ENCODE peak calls at places on chromosomes 11 and 22, in nine cellular contexts. C, D, T, I, P, N, H, Q and K are unnamed samples.

GRCh38 chr11:86183694-86184093 is 60.9 kb upstream of the EED start:
- DNase-seq in T (no peak), C (no peak), I (no peak), N (no peak), P (no peak), Q (no peak), D (no peak), H (no peak), K (peak; percentile 31)

GRCh38 chr22:24580276-24580675 is 12.6 kb downstream of the LRRC75B start:
- DNase-seq in P (no peak), I (no peak), H (no peak), N (no peak), T (no peak), C (no peak), Q (no peak), D (no peak), K (no peak)

GRCh38 chr11:128508785-128509518 is 78.4 kb downstream of the ETS1 start:
- DNase-seq in D (no peak), I (no peak), Q (no peak), C (no peak), H (no peak), N (no peak), T (no peak), P (no peak), K (no peak)

GRCh38 chr11:117017456-117017855 is 80.8 kb downstream of the SIK3 start:
- DNase-seq in T (no peak), D (no peak), C (no peak), N (no peak), I (no peak), P (no peak), Q (no peak), H (no peak), K (no peak)

GRCh38 chr11:105189586-105189985 is 50.0 kb upstream of the CARD18 start:
- DNase-seq in N (no peak), T (no peak), D (no peak), H (no peak), P (no peak), I (no peak), Q (no peak), C (no peak), K (no peak)

GRCh38 chr22:50531546-50532352 is 1.9 kb upstream of the TYMP start:
- DNase-seq in P (no peak), H (peak; percentile 90), C (peak; percentile 92), Q (peak; percentile 76), D (peak; percentile 63), T (peak; percentile 88), N (peak; percentile 68), I (peak; percentile 66), K (no peak)

GRCh38 chr22:50730941-50731661 is 6.9 kb upstream of the ACR start:
- DNase-seq in Q (peak; percentile 61), C (no peak), I (peak; percentile 14), H (peak; percentile 40), D (peak; percentile 12), P (no peak), N (peak; percentile 16), T (no peak), K (no peak)

GRCh38 chr11:64321533-64321932 is 3.6 kb downstream of the PRDX5 start:
- DNase-seq in C (no peak), T (peak; percentile 75), I (no peak), P (no peak), H (no peak), D (no peak), N (no peak), Q (no peak), K (no peak)

GRCh38 chr22:42623756-42624446 is 9.2 kb upstream of the POLDIP3 start:
- DNase-seq in N (no peak), D (no peak), Q (no peak), H (no peak), I (no peak), P (no peak), C (no peak), T (no peak), K (no peak)

GRCh38 chr11:59601788-59602187 is 13.8 kb downstream of the OSBP start:
- DNase-seq in C (no peak), P (no peak), T (no peak), D (no peak), N (no peak), H (no peak), I (no peak), Q (no peak), K (no peak)

GRCh38 chr11:124716596-124716995 is 23.1 kb upstream of the NRGN start:
- DNase-seq in P (no peak), Q (no peak), C (no peak), I (no peak), T (no peak), N (no peak), H (no peak), D (no peak), K (no peak)

GRCh38 chr11:1081601-1082311 is 7.1 kb downstream of the MUC2 start:
- DNase-seq in N (peak; percentile 10), T (peak; percentile 57), C (peak; percentile 61), H (no peak), I (no peak), D (peak; percentile 0), P (no peak), Q (no peak), K (no peak)

DNA sequence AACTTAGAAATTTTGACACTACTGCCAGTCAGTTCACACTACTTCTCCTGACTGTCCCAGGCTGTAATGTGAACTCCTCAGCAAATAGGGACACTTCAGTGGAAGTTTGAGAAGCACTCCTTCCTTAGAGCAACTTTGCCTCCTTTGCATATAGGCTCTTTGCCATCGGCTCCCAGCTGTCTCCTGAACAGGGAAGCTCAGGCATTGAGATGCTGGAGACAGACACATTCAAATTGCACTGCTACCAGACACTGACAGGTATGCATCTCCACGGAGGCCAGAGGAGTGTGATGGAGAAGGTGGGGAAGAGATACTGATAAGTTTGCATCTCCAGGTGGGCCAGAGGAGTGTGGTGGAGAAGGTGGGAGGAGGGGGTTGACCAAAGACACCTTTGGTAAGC is 1.4 kb downstream of the TRAPPC4 start:
- DNase-seq in I (no peak), H (no peak), P (no peak), Q (no peak), C (peak; percentile 49), N (no peak), D (no peak), T (no peak), K (no peak)
- H3K4me1 ChIP-seq in I (peaks cover 4% of the 10 kb centered on the region), H (peaks cover 32% of the 10 kb centered on the region), P (peaks cover 64% of the 10 kb centered on the region), Q (peaks cover 21% of the 10 kb centered on the region), C (no peaks in the 10 kb centered on the region), N (peaks cover 9% of the 10 kb centered on the region), D (no peaks in the 10 kb centered on the region), T (peaks cover 73% of the 10 kb centered on the region), K (peaks cover 50% of the 10 kb centered on the region)

GRCh38 chr22:45548441-45548840 is 45.8 kb downstream of the FBLN1 start:
- DNase-seq in D (no peak), H (no peak), N (no peak), I (no peak), P (no peak), C (no peak), T (peak; percentile 36), Q (no peak), K (no peak)
- H3K4me1 ChIP-seq in D (no peaks in the 10 kb centered on the region), H (peaks cover 26% of the 10 kb centered on the region), N (peaks cover 39% of the 10 kb centered on the region), I (peaks cover 21% of the 10 kb centered on the region), P (peaks cover 77% of the 10 kb centered on the region), C (no peaks in the 10 kb centered on the region), T (peaks cover 38% of the 10 kb centered on the region), Q (peaks cover 1% of the 10 kb centered on the region), K (no peaks in the 10 kb centered on the region)

GRCh38 chr11:65528819-65529350 is 4.0 kb downstream of the SCYL1 start:
- DNase-seq in C (no peak), D (no peak), H (no peak), Q (no peak), T (no peak), P (no peak), N (peak; percentile 56), I (no peak), K (no peak)

GRCh38 chr11:65535102-65535501 is 10.2 kb downstream of the SCYL1 start:
- DNase-seq in Q (no peak), T (no peak), P (no peak), I (no peak), D (no peak), H (no peak), N (no peak), C (no peak), K (no peak)

GRCh38 chr11:65529475-65530156 is 4.7 kb downstream of the SCYL1 start:
- DNase-seq in D (no peak), N (peak; percentile 68), T (no peak), H (no peak), I (no peak), Q (no peak), P (no peak), C (no peak), K (no peak)

GRCh38 chr11:65530157-65530496 is 5.2 kb downstream of the SCYL1 start:
- DNase-seq in Q (peak; percentile 57), I (no peak), T (no peak), C (no peak), N (no peak), H (no peak), D (no peak), P (no peak), K (no peak)

GRCh38 chr11:65532388-65533064 is 7.6 kb downstream of the SCYL1 start:
- DNase-seq in Q (no peak), T (no peak), C (peak; percentile 69), N (peak; percentile 53), I (no peak), H (no peak), D (no peak), P (no peak), K (no peak)
- H3K4me1 ChIP-seq in Q (no peaks in the 10 kb centered on the region), T (no peaks in the 10 kb centered on the region), C (no peaks in the 10 kb centered on the region), N (peaks cover 14% of the 10 kb centered on the region), I (no peaks in the 10 kb centered on the region), H (no peaks in the 10 kb centered on the region), D (no peaks in the 10 kb centered on the region), P (no peaks in the 10 kb centered on the region), K (no peaks in the 10 kb centered on the region)

GRCh38 chr22:31082606-31083376 is 1.7 kb downstream of the SMTN start:
- DNase-seq in Q (peak; percentile 79), T (peak; percentile 84), H (peak; percentile 85), P (no peak), D (no peak), C (peak; percentile 94), N (peak; percentile 74), I (peak; percentile 81), K (no peak)
- H3K4me1 ChIP-seq in Q (peaks cover 21% of the 10 kb centered on the region), T (peaks cover 76% of the 10 kb centered on the region), H (peaks cover 32% of the 10 kb centered on the region), P (peaks cover 46% of the 10 kb centered on the region), D (no peaks in the 10 kb centered on the region), C (no peaks in the 10 kb centered on the region), N (peaks cover 13% of the 10 kb centered on the region), I (peaks cover 4% of the 10 kb centered on the region), K (peaks cover 27% of the 10 kb centered on the region)

DNA sequence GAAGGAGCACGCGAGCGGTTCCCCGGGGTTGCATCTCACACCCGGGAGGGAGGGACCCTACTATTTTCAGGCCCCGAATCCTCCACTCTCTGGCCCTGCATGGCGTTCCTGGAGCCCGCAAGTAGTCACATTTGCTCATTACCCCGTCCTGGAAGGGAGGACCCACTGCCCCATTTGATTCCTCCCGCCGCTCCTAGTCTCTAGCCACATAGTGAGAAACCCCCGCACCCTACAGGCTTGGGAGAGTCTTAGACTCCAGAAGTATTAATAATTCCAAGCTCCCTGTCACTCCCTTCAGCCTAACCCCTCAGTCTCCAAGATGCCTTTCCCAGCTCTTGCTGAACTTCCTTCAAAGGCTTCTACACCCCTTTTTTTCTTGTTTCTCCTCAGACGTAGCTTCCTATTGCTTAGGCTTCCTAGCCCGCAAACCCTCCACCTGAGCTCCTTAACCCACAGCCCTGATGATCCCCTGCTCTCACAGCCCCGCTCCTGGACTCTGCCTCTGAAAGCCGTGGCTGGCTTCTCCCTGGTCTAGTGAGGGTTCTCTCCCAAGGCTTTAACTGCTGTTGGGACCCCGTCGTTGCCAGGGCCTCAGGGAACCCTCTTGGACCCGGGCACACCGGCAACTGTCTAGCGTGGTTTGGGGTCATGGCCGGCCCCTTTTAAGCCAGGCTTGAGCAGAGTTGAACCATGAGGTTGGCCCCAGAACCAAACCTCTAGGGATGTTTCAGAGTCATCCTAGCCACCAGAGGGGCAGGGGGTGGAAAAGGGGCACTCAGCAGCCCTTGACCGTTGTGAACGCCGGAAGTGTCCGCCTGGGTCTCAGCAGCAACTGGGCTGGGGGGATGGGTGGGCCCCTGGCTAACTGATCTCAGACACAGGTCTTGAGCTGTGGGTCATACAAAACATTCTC is 862 bp downstream of the GGA1 start:
- DNase-seq in H (peak; percentile 40), D (no peak), N (no peak), C (no peak), P (no peak), Q (no peak), I (no peak), T (no peak), K (no peak)
- H3K4me1 ChIP-seq in H (peaks cover 34% of the 10 kb centered on the region), D (no peaks in the 10 kb centered on the region), N (peaks cover 8% of the 10 kb centered on the region), C (no peaks in the 10 kb centered on the region), P (peaks cover 44% of the 10 kb centered on the region), Q (peaks cover 12% of the 10 kb centered on the region), I (peaks cover 14% of the 10 kb centered on the region), T (peaks cover 49% of the 10 kb centered on the region), K (peaks cover 7% of the 10 kb centered on the region)